ENCODE peak calls at places on chromosomes 2 and 18, in five cellular contexts. One of them, this sample, is unnamed.

GRCh38 chr2:151264157-151264835 is 2.6 kb upstream of the RBM43 start:
- DNase-seq in RKO: no peak
- DNase-seq in prostate gland: no peak
- DNase-seq in Panc1: no peak
- DNase-seq in activated T-cell treated with anti-CD3 and anti-CD28 coated beads, Interleukin-2, amount 50 U/mL, for 72 hours: no peak
- DNase-seq in this sample: no peak

GRCh38 chr2:234172066-234172465 is 121.6 kb downstream of the SPP2 start:
- DNase-seq in Panc1: no peak
- DNase-seq in RKO: no peak
- DNase-seq in prostate gland: no peak
- DNase-seq in activated T-cell treated with anti-CD3 and anti-CD28 coated beads, Interleukin-2, amount 50 U/mL, for 72 hours: no peak
- DNase-seq in this sample: no peak

GRCh38 chr18:79534356-79534755 is 138.6 kb downstream of the NFATC1 start:
- DNase-seq in RKO: no peak
- DNase-seq in Panc1: no peak
- DNase-seq in prostate gland: no peak
- DNase-seq in activated T-cell treated with anti-CD3 and anti-CD28 coated beads, Interleukin-2, amount 50 U/mL, for 72 hours: no peak
- DNase-seq in this sample: no peak

GRCh38 chr2:109532728-109533076 is 81.1 kb downstream of the SEPTIN10 start:
- DNase-seq in prostate gland: no peak
- DNase-seq in activated T-cell treated with anti-CD3 and anti-CD28 coated beads, Interleukin-2, amount 50 U/mL, for 72 hours: no peak
- DNase-seq in RKO: no peak
- DNase-seq in Panc1: no peak
- DNase-seq in this sample: no peak

GRCh38 chr18:3605562-3606443 is 155.8 kb downstream of the TGIF1 start:
- DNase-seq in activated T-cell treated with anti-CD3 and anti-CD28 coated beads, Interleukin-2, amount 50 U/mL, for 72 hours: peak
- DNase-seq in prostate gland: no peak
- DNase-seq in RKO: peak
- DNase-seq in Panc1: no peak
- DNase-seq in this sample: peak

GRCh38 chr2:30780776-30781330 is 26.4 kb downstream of the CAPN13 start:
- DNase-seq in Panc1: no peak
- DNase-seq in prostate gland: no peak
- DNase-seq in activated T-cell treated with anti-CD3 and anti-CD28 coated beads, Interleukin-2, amount 50 U/mL, for 72 hours: no peak
- DNase-seq in RKO: no peak
- DNase-seq in this sample: no peak

GRCh38 chr18:56315363-56315762 is 323.0 kb downstream of the TXNL1 start:
- DNase-seq in RKO: peak
- DNase-seq in prostate gland: no peak
- DNase-seq in Panc1: no peak
- DNase-seq in activated T-cell treated with anti-CD3 and anti-CD28 coated beads, Interleukin-2, amount 50 U/mL, for 72 hours: no peak
- DNase-seq in this sample: no peak

GRCh38 chr2:222194669-222195068 is 104.1 kb downstream of the PAX3 start:
- DNase-seq in activated T-cell treated with anti-CD3 and anti-CD28 coated beads, Interleukin-2, amount 50 U/mL, for 72 hours: no peak
- DNase-seq in prostate gland: no peak
- DNase-seq in RKO: no peak
- DNase-seq in Panc1: no peak
- DNase-seq in this sample: no peak

GRCh38 chr2:24486628-24487027 is 4.4 kb upstream of the NCOA1 start:
- DNase-seq in RKO: no peak
- DNase-seq in Panc1: no peak
- DNase-seq in activated T-cell treated with anti-CD3 and anti-CD28 coated beads, Interleukin-2, amount 50 U/mL, for 72 hours: no peak
- DNase-seq in prostate gland: no peak
- DNase-seq in this sample: no peak

GRCh38 chr18:9736942-9737813 is 29.1 kb downstream of the RAB31 start:
- DNase-seq in Panc1: peak
- DNase-seq in prostate gland: no peak
- DNase-seq in RKO: no peak
- DNase-seq in activated T-cell treated with anti-CD3 and anti-CD28 coated beads, Interleukin-2, amount 50 U/mL, for 72 hours: no peak
- DNase-seq in this sample: no peak

GRCh38 chr2:127137741-127138140 is 30.8 kb upstream of the BIN1 start:
- DNase-seq in activated T-cell treated with anti-CD3 and anti-CD28 coated beads, Interleukin-2, amount 50 U/mL, for 72 hours: no peak
- DNase-seq in RKO: no peak
- DNase-seq in prostate gland: no peak
- DNase-seq in Panc1: no peak
- DNase-seq in this sample: no peak

GRCh38 chr18:35073186-35074105 is 32.2 kb downstream of the MAPRE2 start:
- DNase-seq in activated T-cell treated with anti-CD3 and anti-CD28 coated beads, Interleukin-2, amount 50 U/mL, for 72 hours: no peak
- DNase-seq in prostate gland: no peak
- DNase-seq in RKO: no peak
- DNase-seq in Panc1: no peak
- DNase-seq in this sample: no peak

GRCh38 chr2:81483254-81483653 is 1178.7 kb upstream of the LRRTM1 start:
- DNase-seq in RKO: no peak
- DNase-seq in Panc1: no peak
- DNase-seq in activated T-cell treated with anti-CD3 and anti-CD28 coated beads, Interleukin-2, amount 50 U/mL, for 72 hours: no peak
- DNase-seq in prostate gland: no peak
- DNase-seq in this sample: no peak

GRCh38 chr2:239106314-239106908 is 258.5 kb downstream of the TWIST2 start:
- DNase-seq in Panc1: peak
- DNase-seq in RKO: peak
- DNase-seq in prostate gland: peak
- DNase-seq in activated T-cell treated with anti-CD3 and anti-CD28 coated beads, Interleukin-2, amount 50 U/mL, for 72 hours: no peak
- DNase-seq in this sample: peak

GRCh38 chr2:238817931-238818330 is 30.0 kb upstream of the TWIST2 start:
- DNase-seq in RKO: no peak
- DNase-seq in activated T-cell treated with anti-CD3 and anti-CD28 coated beads, Interleukin-2, amount 50 U/mL, for 72 hours: no peak
- DNase-seq in prostate gland: no peak
- DNase-seq in Panc1: no peak
- DNase-seq in this sample: no peak

GRCh38 chr18:75229437-75229836 is 18.8 kb downstream of the TSHZ1 start:
- DNase-seq in activated T-cell treated with anti-CD3 and anti-CD28 coated beads, Interleukin-2, amount 50 U/mL, for 72 hours: no peak
- DNase-seq in RKO: no peak
- DNase-seq in Panc1: no peak
- DNase-seq in prostate gland: no peak
- DNase-seq in this sample: no peak

GRCh38 chr2:16662440-16662839 is 3.2 kb downstream of the CYRIA start:
- DNase-seq in activated T-cell treated with anti-CD3 and anti-CD28 coated beads, Interleukin-2, amount 50 U/mL, for 72 hours: no peak
- DNase-seq in Panc1: no peak
- DNase-seq in RKO: no peak
- DNase-seq in prostate gland: no peak
- DNase-seq in this sample: no peak

GRCh38 chr2:37378411-37378810 is 34.0 kb downstream of the QPCT start:
- DNase-seq in prostate gland: no peak
- DNase-seq in Panc1: no peak
- DNase-seq in activated T-cell treated with anti-CD3 and anti-CD28 coated beads, Interleukin-2, amount 50 U/mL, for 72 hours: no peak
- DNase-seq in RKO: no peak
- DNase-seq in this sample: no peak

This sample was measured in amygdala.